ENCODE peak calls at places on chromosomes 12 and 14, in four cellular contexts. K, V, E and C are unnamed samples.

GRCh38 chr12:47105914-47106674 is 26.3 kb upstream of the AMIGO2 start:
- DNase-seq in E (no peak), V (no peak), K (peak), C (peak)

GRCh38 chr12:20800160-20800559 is 10.3 kb upstream of the SLCO1B3 start:
- DNase-seq in V (no peak), E (no peak), K (no peak), C (no peak)

GRCh38 chr12:90801776-90802175 is 153.2 kb downstream of the CCER1 start:
- DNase-seq in V (no peak), E (no peak), K (no peak), C (no peak)

GRCh38 chr14:103613517-103613916 is 15.5 kb upstream of the KLC1 start:
- DNase-seq in E (peak), K (peak), V (no peak), C (no peak)

GRCh38 chr14:63200035-63200740 is 4.1 kb upstream of the RHOJ start:
- DNase-seq in K (no peak), V (no peak), E (no peak), C (no peak)

GRCh38 chr12:105433804-105434203 is 103.3 kb downstream of the C12orf75 start:
- DNase-seq in V (no peak), E (no peak), K (no peak), C (no peak)

GRCh38 chr12:123780956-123781355 is 18.9 kb downstream of the DNAH10 start:
- DNase-seq in E (no peak), V (no peak), K (no peak), C (no peak)

GRCh38 chr12:115973066-115973465 is 304.4 kb downstream of the MED13L start:
- DNase-seq in E (peak), V (no peak), K (no peak), C (no peak)

GRCh38 chr12:124730455-124730932 is 133.2 kb downstream of the SCARB1 start:
- DNase-seq in E (peak), V (no peak), K (no peak), C (no peak)

GRCh38 chr14:73741386-73741875 is 27.2 kb upstream of the PNMA1 start:
- DNase-seq in V (peak), E (peak), K (peak), C (peak)

GRCh38 chr12:73629893-73630872 is 907.5 kb upstream of the ATXN7L3B start:
- DNase-seq in K (no peak), V (no peak), E (no peak), C (no peak)